ENCODE peak calls at places on chromosomes 7 and 10, in four cellular contexts. One of them, this sample, is unnamed.

GRCh38 chr7:137025469-137026175 is 157.2 kb downstream of the CHRM2 start:
- DNase-seq in CD4-positive, alpha-beta memory T cell: no peak
- DNase-seq in mammary epithelial cell: no peak
- DNase-seq in CD8-positive, alpha-beta memory T cell: no peak
- DNase-seq in this sample: no peak

GRCh38 chr10:16559236-16559773 is 37.6 kb upstream of the C1QL3 start:
- DNase-seq in CD4-positive, alpha-beta memory T cell: no peak
- DNase-seq in mammary epithelial cell: no peak
- DNase-seq in CD8-positive, alpha-beta memory T cell: no peak
- DNase-seq in this sample: no peak

GRCh38 chr10:75532253-75532924 is 101.0 kb downstream of the LRMDA start:
- DNase-seq in CD4-positive, alpha-beta memory T cell: no peak
- DNase-seq in mammary epithelial cell: peak; percentile 73
- DNase-seq in CD8-positive, alpha-beta memory T cell: no peak
- DNase-seq in this sample: no peak

GRCh38 chr10:102627141-102627445 is 17.2 kb upstream of the TRIM8 start:
- DNase-seq in CD4-positive, alpha-beta memory T cell: no peak
- DNase-seq in mammary epithelial cell: no peak
- DNase-seq in CD8-positive, alpha-beta memory T cell: no peak
- DNase-seq in this sample: no peak

GRCh38 chr10:29740981-29741545 is 106.3 kb upstream of the SVIL start:
- DNase-seq in CD4-positive, alpha-beta memory T cell: no peak
- DNase-seq in mammary epithelial cell: no peak
- DNase-seq in CD8-positive, alpha-beta memory T cell: no peak
- DNase-seq in this sample: no peak

GRCh38 chr10:17980796-17981195 is 29.1 kb downstream of the SLC39A12 start:
- DNase-seq in CD4-positive, alpha-beta memory T cell: no peak
- DNase-seq in mammary epithelial cell: no peak
- DNase-seq in CD8-positive, alpha-beta memory T cell: no peak
- DNase-seq in this sample: no peak

GRCh38 chr7:157693071-157693520 is 356.3 kb downstream of the DNAJB6 start:
- DNase-seq in CD4-positive, alpha-beta memory T cell: no peak
- DNase-seq in mammary epithelial cell: no peak
- DNase-seq in CD8-positive, alpha-beta memory T cell: no peak
- DNase-seq in this sample: no peak

GRCh38 chr10:80204193-80204714 is 1.1 kb downstream of the ANXA11 start:
- DNase-seq in CD4-positive, alpha-beta memory T cell: peak; percentile 15
- DNase-seq in mammary epithelial cell: peak; percentile 61
- DNase-seq in CD8-positive, alpha-beta memory T cell: peak; percentile 29
- DNase-seq in this sample: no peak

GRCh38 chr7:28112883-28113540 is 67.6 kb downstream of the JAZF1 start:
- DNase-seq in CD4-positive, alpha-beta memory T cell: no peak
- DNase-seq in mammary epithelial cell: no peak
- DNase-seq in CD8-positive, alpha-beta memory T cell: no peak
- DNase-seq in this sample: no peak

GRCh38 chr7:128661446-128661845 is 10.6 kb upstream of the GARIN1A start:
- DNase-seq in CD4-positive, alpha-beta memory T cell: no peak
- DNase-seq in mammary epithelial cell: no peak
- DNase-seq in CD8-positive, alpha-beta memory T cell: no peak
- DNase-seq in this sample: no peak

GRCh38 chr10:65570143-65571010 is 1355.5 kb upstream of the LRRTM3 start:
- DNase-seq in CD4-positive, alpha-beta memory T cell: no peak
- DNase-seq in mammary epithelial cell: peak; percentile 36
- DNase-seq in CD8-positive, alpha-beta memory T cell: no peak
- DNase-seq in this sample: no peak

GRCh38 chr10:65565246-65565645 is 1360.6 kb upstream of the LRRTM3 start:
- DNase-seq in CD4-positive, alpha-beta memory T cell: no peak
- DNase-seq in mammary epithelial cell: no peak
- DNase-seq in CD8-positive, alpha-beta memory T cell: no peak
- DNase-seq in this sample: no peak

GRCh38 chr10:65566906-65567305 is 1358.9 kb upstream of the LRRTM3 start:
- DNase-seq in CD4-positive, alpha-beta memory T cell: no peak
- DNase-seq in mammary epithelial cell: no peak
- DNase-seq in CD8-positive, alpha-beta memory T cell: no peak
- DNase-seq in this sample: no peak

DNA sequence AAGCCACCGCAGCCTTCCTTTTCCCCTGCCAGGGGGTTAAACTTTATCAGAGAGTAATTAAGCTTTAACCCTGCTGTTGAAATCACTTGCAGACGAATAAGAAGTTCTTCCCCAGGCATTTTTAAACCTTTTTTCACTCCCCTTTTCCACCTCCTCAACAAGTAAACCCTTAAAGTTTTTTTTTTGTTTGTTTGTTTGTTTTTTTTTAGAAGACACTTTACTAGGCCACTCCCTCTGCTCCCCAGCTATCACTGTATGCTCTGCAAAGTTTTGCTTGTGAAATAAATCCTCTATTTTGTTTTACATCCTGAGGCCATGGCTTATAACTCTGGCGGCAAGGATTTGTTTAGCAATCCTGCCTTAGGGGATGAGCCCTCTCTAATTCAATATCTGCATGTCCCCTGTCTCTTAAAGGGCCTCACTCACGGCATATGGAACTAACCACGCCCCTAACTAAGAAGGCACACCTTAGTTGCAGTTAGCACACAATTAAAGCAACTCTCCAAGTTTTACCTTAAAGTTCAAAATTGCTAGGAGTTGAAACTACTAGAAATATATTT is 1354.7 kb upstream of the LRRTM3 start:
- DNase-seq in CD4-positive, alpha-beta memory T cell: no peak
- DNase-seq in mammary epithelial cell: peak; percentile 8
- DNase-seq in CD8-positive, alpha-beta memory T cell: no peak
- DNase-seq in this sample: no peak
- H3K27ac ChIP-seq in CD4-positive, alpha-beta memory T cell: no peak overlapping the region
- H3K27ac ChIP-seq in mammary epithelial cell: peak overlapping the region; percentile 59
- H3K27ac ChIP-seq in CD8-positive, alpha-beta memory T cell: no peak overlapping the region
- H3K27ac ChIP-seq in this sample: no peak overlapping the region

GRCh38 chr7:43703573-43703972 is 25.8 kb downstream of the COA1 start:
- DNase-seq in CD4-positive, alpha-beta memory T cell: no peak
- DNase-seq in mammary epithelial cell: no peak
- DNase-seq in CD8-positive, alpha-beta memory T cell: no peak
- DNase-seq in this sample: no peak
- H3K27ac ChIP-seq in CD4-positive, alpha-beta memory T cell: no peak overlapping the region
- H3K27ac ChIP-seq in mammary epithelial cell: no peak overlapping the region
- H3K27ac ChIP-seq in CD8-positive, alpha-beta memory T cell: no peak overlapping the region
- H3K27ac ChIP-seq in this sample: no peak overlapping the region

GRCh38 chr7:30206466-30206865 is 71.7 kb downstream of the MTURN start:
- DNase-seq in CD4-positive, alpha-beta memory T cell: no peak
- DNase-seq in mammary epithelial cell: peak; percentile 87
- DNase-seq in CD8-positive, alpha-beta memory T cell: no peak
- DNase-seq in this sample: no peak
- H3K27ac ChIP-seq in CD4-positive, alpha-beta memory T cell: no peak overlapping the region
- H3K27ac ChIP-seq in mammary epithelial cell: peak overlapping the region; percentile 85
- H3K27ac ChIP-seq in CD8-positive, alpha-beta memory T cell: no peak overlapping the region
- H3K27ac ChIP-seq in this sample: no peak overlapping the region

GRCh38 chr7:134835463-134835823 is 56.0 kb downstream of the CALD1 start:
- DNase-seq in CD4-positive, alpha-beta memory T cell: no peak
- DNase-seq in mammary epithelial cell: no peak
- DNase-seq in CD8-positive, alpha-beta memory T cell: no peak
- DNase-seq in this sample: no peak
- H3K27ac ChIP-seq in CD4-positive, alpha-beta memory T cell: no peak overlapping the region
- H3K27ac ChIP-seq in mammary epithelial cell: no peak overlapping the region
- H3K27ac ChIP-seq in CD8-positive, alpha-beta memory T cell: no peak overlapping the region
- H3K27ac ChIP-seq in this sample: no peak overlapping the region

GRCh38 chr10:33248638-33249037 is 85.8 kb downstream of the NRP1 start:
- DNase-seq in CD4-positive, alpha-beta memory T cell: peak; percentile 78
- DNase-seq in mammary epithelial cell: peak; percentile 93
- DNase-seq in CD8-positive, alpha-beta memory T cell: peak; percentile 77
- DNase-seq in this sample: no peak

GRCh38 chr10:33247221-33247907 is 87.1 kb downstream of the NRP1 start:
- DNase-seq in CD4-positive, alpha-beta memory T cell: no peak
- DNase-seq in mammary epithelial cell: peak; percentile 51
- DNase-seq in CD8-positive, alpha-beta memory T cell: no peak
- DNase-seq in this sample: no peak

GRCh38 chr10:33252324-33252723 is 82.1 kb downstream of the NRP1 start:
- DNase-seq in CD4-positive, alpha-beta memory T cell: no peak
- DNase-seq in mammary epithelial cell: no peak
- DNase-seq in CD8-positive, alpha-beta memory T cell: no peak
- DNase-seq in this sample: no peak

GRCh38 chr10:33249659-33250058 is 84.8 kb downstream of the NRP1 start:
- DNase-seq in CD4-positive, alpha-beta memory T cell: no peak
- DNase-seq in mammary epithelial cell: no peak
- DNase-seq in CD8-positive, alpha-beta memory T cell: no peak
- DNase-seq in this sample: no peak

GRCh38 chr10:33249137-33249536 is 85.3 kb downstream of the NRP1 start:
- DNase-seq in CD4-positive, alpha-beta memory T cell: no peak
- DNase-seq in mammary epithelial cell: no peak
- DNase-seq in CD8-positive, alpha-beta memory T cell: no peak
- DNase-seq in this sample: no peak
- H3K27ac ChIP-seq in CD4-positive, alpha-beta memory T cell: peak overlapping the region; percentile 2
- H3K27ac ChIP-seq in mammary epithelial cell: peak overlapping the region; percentile 78
- H3K27ac ChIP-seq in CD8-positive, alpha-beta memory T cell: no peak overlapping the region
- H3K27ac ChIP-seq in this sample: no peak overlapping the region

GRCh38 chr10:125555267-125555666 is 127.7 kb downstream of the TEX36 start:
- DNase-seq in CD4-positive, alpha-beta memory T cell: no peak
- DNase-seq in mammary epithelial cell: no peak
- DNase-seq in CD8-positive, alpha-beta memory T cell: no peak
- DNase-seq in this sample: no peak
- H3K27ac ChIP-seq in CD4-positive, alpha-beta memory T cell: no peak overlapping the region
- H3K27ac ChIP-seq in mammary epithelial cell: no peak overlapping the region
- H3K27ac ChIP-seq in CD8-positive, alpha-beta memory T cell: no peak overlapping the region
- H3K27ac ChIP-seq in this sample: no peak overlapping the region

DNA sequence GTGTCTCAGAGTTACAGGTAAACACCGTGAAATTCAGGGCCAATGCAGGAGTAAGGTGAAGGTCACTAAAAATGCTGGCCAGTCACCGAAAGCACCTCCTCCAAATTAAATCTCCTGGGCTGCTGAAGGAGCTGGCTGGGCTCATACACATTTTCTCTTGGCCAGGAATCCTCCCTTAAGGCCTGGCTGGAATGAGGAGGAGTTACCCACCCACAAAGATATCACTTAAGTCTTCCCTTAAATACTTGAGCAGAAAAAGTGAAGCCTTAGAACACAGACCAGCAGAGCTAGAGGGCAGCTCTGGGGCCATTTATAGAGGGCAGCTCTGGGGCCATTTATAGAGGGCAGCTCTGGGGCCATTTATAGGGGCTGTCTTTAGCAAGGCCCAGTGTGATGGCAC is 46.3 kb downstream of the HTRA1 start:
- DNase-seq in CD4-positive, alpha-beta memory T cell: no peak
- DNase-seq in mammary epithelial cell: no peak
- DNase-seq in CD8-positive, alpha-beta memory T cell: no peak
- DNase-seq in this sample: no peak
- H3K27ac ChIP-seq in CD4-positive, alpha-beta memory T cell: no peak overlapping the region
- H3K27ac ChIP-seq in mammary epithelial cell: no peak overlapping the region
- H3K27ac ChIP-seq in CD8-positive, alpha-beta memory T cell: no peak overlapping the region
- H3K27ac ChIP-seq in this sample: no peak overlapping the region

DNA sequence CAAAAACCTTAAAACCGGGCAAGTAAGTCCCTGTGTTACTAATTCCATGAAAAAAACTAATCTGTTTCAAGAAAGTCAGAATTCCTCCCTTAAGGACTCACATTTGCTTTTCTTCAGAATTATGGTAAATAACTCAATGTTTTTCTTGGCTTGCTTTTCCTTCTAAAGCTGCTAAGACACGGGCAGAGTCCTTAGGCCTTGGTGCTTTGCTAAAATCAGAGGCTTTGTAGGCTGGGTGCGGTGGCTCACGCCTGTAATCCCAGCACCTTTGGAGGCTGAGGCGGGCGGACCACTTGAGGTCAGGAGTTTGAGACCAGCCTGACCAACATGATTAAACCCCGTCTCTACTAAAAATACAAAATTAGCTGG is 32.0 kb downstream of the GNA12 start:
- DNase-seq in CD4-positive, alpha-beta memory T cell: no peak
- DNase-seq in mammary epithelial cell: no peak
- DNase-seq in CD8-positive, alpha-beta memory T cell: no peak
- DNase-seq in this sample: no peak
- H3K27ac ChIP-seq in CD4-positive, alpha-beta memory T cell: no peak overlapping the region
- H3K27ac ChIP-seq in mammary epithelial cell: no peak overlapping the region
- H3K27ac ChIP-seq in CD8-positive, alpha-beta memory T cell: no peak overlapping the region
- H3K27ac ChIP-seq in this sample: no peak overlapping the region

GRCh38 chr7:19705663-19706062 is 3.2 kb downstream of the POLR1F start:
- DNase-seq in CD4-positive, alpha-beta memory T cell: no peak
- DNase-seq in mammary epithelial cell: no peak
- DNase-seq in CD8-positive, alpha-beta memory T cell: no peak
- DNase-seq in this sample: no peak

GRCh38 chr7:19707240-19707639 is 1.6 kb downstream of the POLR1F start:
- DNase-seq in CD4-positive, alpha-beta memory T cell: no peak
- DNase-seq in mammary epithelial cell: no peak
- DNase-seq in CD8-positive, alpha-beta memory T cell: no peak
- DNase-seq in this sample: no peak

GRCh38 chr7:19713676-19714075 is 4.8 kb upstream of the POLR1F start:
- DNase-seq in CD4-positive, alpha-beta memory T cell: peak; percentile 49
- DNase-seq in mammary epithelial cell: peak; percentile 21
- DNase-seq in CD8-positive, alpha-beta memory T cell: peak; percentile 39
- DNase-seq in this sample: no peak

GRCh38 chr7:19708397-19709248 is at the start of gene POLR1F:
- DNase-seq in CD4-positive, alpha-beta memory T cell: peak; percentile 95
- DNase-seq in mammary epithelial cell: peak; percentile 94
- DNase-seq in CD8-positive, alpha-beta memory T cell: peak; percentile 95
- DNase-seq in this sample: peak; percentile 90

GRCh38 chr7:19709249-19709578 is 377 bp upstream of the POLR1F start:
- DNase-seq in CD4-positive, alpha-beta memory T cell: no peak
- DNase-seq in mammary epithelial cell: no peak
- DNase-seq in CD8-positive, alpha-beta memory T cell: no peak
- DNase-seq in this sample: no peak
- H3K27ac ChIP-seq in CD4-positive, alpha-beta memory T cell: peak overlapping the region; percentile 84
- H3K27ac ChIP-seq in mammary epithelial cell: peak overlapping the region; percentile 37
- H3K27ac ChIP-seq in CD8-positive, alpha-beta memory T cell: no peak overlapping the region
- H3K27ac ChIP-seq in this sample: peak overlapping the region; percentile 78

GRCh38 chr7:112255388-112255720 is 48.9 kb downstream of the ZNF277 start:
- DNase-seq in CD4-positive, alpha-beta memory T cell: no peak
- DNase-seq in mammary epithelial cell: no peak
- DNase-seq in CD8-positive, alpha-beta memory T cell: no peak
- DNase-seq in this sample: no peak

GRCh38 chr7:112252691-112253090 is 46.2 kb downstream of the ZNF277 start:
- DNase-seq in CD4-positive, alpha-beta memory T cell: no peak
- DNase-seq in mammary epithelial cell: no peak
- DNase-seq in CD8-positive, alpha-beta memory T cell: no peak
- DNase-seq in this sample: no peak

GRCh38 chr7:112254166-112254565 is 47.7 kb downstream of the ZNF277 start:
- DNase-seq in CD4-positive, alpha-beta memory T cell: no peak
- DNase-seq in mammary epithelial cell: peak; percentile 58
- DNase-seq in CD8-positive, alpha-beta memory T cell: no peak
- DNase-seq in this sample: no peak

GRCh38 chr7:112257073-112257472 is 50.6 kb downstream of the ZNF277 start:
- DNase-seq in CD4-positive, alpha-beta memory T cell: no peak
- DNase-seq in mammary epithelial cell: no peak
- DNase-seq in CD8-positive, alpha-beta memory T cell: no peak
- DNase-seq in this sample: no peak

GRCh38 chr7:112254709-112255387 is 48.4 kb downstream of the ZNF277 start:
- DNase-seq in CD4-positive, alpha-beta memory T cell: no peak
- DNase-seq in mammary epithelial cell: no peak
- DNase-seq in CD8-positive, alpha-beta memory T cell: no peak
- DNase-seq in this sample: no peak
- H3K27ac ChIP-seq in CD4-positive, alpha-beta memory T cell: no peak overlapping the region
- H3K27ac ChIP-seq in mammary epithelial cell: no peak overlapping the region
- H3K27ac ChIP-seq in CD8-positive, alpha-beta memory T cell: no peak overlapping the region
- H3K27ac ChIP-seq in this sample: no peak overlapping the region

This sample was measured in effector memory CD4-positive, alpha-beta T cell.